ENCODE peak calls at places on chromosomes 6 and 20, in six cellular contexts. C is amniotic stem cell, P is ecto neural progenitor cell, L is lung microvascular endothelial cell, R is ELR, T is GM12865. H is an unnamed sample.

GRCh38 chr6:158042245-158042798 is 60.7 kb downstream of the SYNJ2 start:
- DNase-seq in C (peak), P (no peak), L (peak), R (peak), T (no peak), H (peak)

GRCh38 chr20:12435254-12435653 is 517.6 kb downstream of the BTBD3 start:
- DNase-seq in C (no peak), P (no peak), L (no peak), R (no peak), T (no peak), H (no peak)

GRCh38 chr6:108837236-108837971 is 10.8 kb upstream of the ARMC2 start:
- DNase-seq in C (no peak), P (no peak), L (no peak), R (peak), T (no peak), H (no peak)

GRCh38 chr6:166862287-166862977 is 93.9 kb downstream of the RNASET2 start:
- DNase-seq in C (no peak), P (peak), L (no peak), R (no peak), T (peak), H (peak)

GRCh38 chr6:106746660-106747059 is 117.3 kb downstream of the QRSL1 start:
- DNase-seq in C (no peak), P (no peak), L (peak), R (peak), T (no peak), H (no peak)

GRCh38 chr6:82842721-82843120 is 222.9 kb downstream of the UBE3D start:
- DNase-seq in C (peak), P (no peak), L (no peak), R (peak), T (no peak), H (no peak)

GRCh38 chr6:21264288-21264818 is 329.2 kb upstream of the SOX4 start:
- DNase-seq in C (no peak), P (no peak), L (no peak), R (no peak), T (no peak), H (no peak)

GRCh38 chr20:4947817-4948559 is 53.3 kb downstream of the SLC23A2 start:
- DNase-seq in C (no peak), P (no peak), L (no peak), R (no peak), T (no peak), H (no peak)

GRCh38 chr20:58102744-58103516 is 125.5 kb downstream of the ANKRD60 start:
- DNase-seq in C (no peak), P (no peak), L (no peak), R (peak), T (no peak), H (no peak)

GRCh38 chr20:10853176-10853575 is 179.4 kb upstream of the JAG1 start:
- DNase-seq in C (no peak), P (no peak), L (no peak), R (no peak), T (no peak), H (no peak)

GRCh38 chr20:50196248-50196647 is 5.6 kb downstream of the CEBPB start:
- DNase-seq in C (no peak), P (no peak), L (no peak), R (no peak), T (no peak), H (no peak)

GRCh38 chr6:4728436-4728769 is 47.8 kb upstream of the CDYL start:
- DNase-seq in C (no peak), P (no peak), L (no peak), R (no peak), T (no peak), H (no peak)

GRCh38 chr6:30005482-30005881 is 55.6 kb upstream of the POLR1H start:
- DNase-seq in C (no peak), P (no peak), L (no peak), R (no peak), T (no peak), H (no peak)

H was measured in right cardiac atrium.